ENCODE peak calls at places on chromosome 7, in ten cellular contexts. D, Q, H, X, Z, F, C, K, N and I are unnamed samples.

GRCh38 chr7:155931386-155932085 is 119.3 kb upstream of the SHH start:
- DNase-seq in D (no peak), Q (no peak), H (no peak), X (no peak), Z (no peak), F (no peak), C (no peak), K (no peak), N (no peak), I (peak)

GRCh38 chr7:47652591-47652990 is 70.7 kb upstream of the TNS3 start:
- DNase-seq in D (no peak), Q (no peak), H (no peak), X (no peak), Z (no peak), F (no peak), C (no peak), K (no peak), N (no peak), I (no peak)

GRCh38 chr7:1743481-1744230 is 73.6 kb downstream of the ELFN1 start:
- DNase-seq in D (no peak), Q (no peak), H (no peak), X (no peak), Z (no peak), F (no peak), C (no peak), K (no peak), N (no peak), I (no peak)

GRCh38 chr7:111835066-111835465 is 272.8 kb upstream of the IMMP2L start:
- DNase-seq in D (no peak), Q (no peak), H (no peak), X (no peak), Z (no peak), F (no peak), C (no peak), K (peak), N (no peak), I (no peak)

GRCh38 chr7:30344513-30344912 is 60.1 kb downstream of the ZNRF2 start:
- DNase-seq in D (no peak), Q (no peak), H (no peak), X (no peak), Z (no peak), F (no peak), C (no peak), K (no peak), N (no peak), I (no peak)

GRCh38 chr7:153524070-153524601 is 528.1 kb upstream of the DPP6 start:
- DNase-seq in D (peak), Q (no peak), H (peak), X (peak), Z (no peak), F (no peak), C (no peak), K (no peak), N (peak), I (no peak)

GRCh38 chr7:104207348-104207730 is 474 bp downstream of the ORC5 start:
- DNase-seq in D (no peak), Q (no peak), H (no peak), X (no peak), Z (peak), F (no peak), C (no peak), K (peak), N (no peak), I (no peak)

GRCh38 chr7:75656740-75657139 is 82.0 kb downstream of the HIP1 start:
- DNase-seq in D (no peak), Q (no peak), H (no peak), X (no peak), Z (no peak), F (no peak), C (no peak), K (no peak), N (no peak), I (no peak)

GRCh38 chr7:155755026-155755425 is 57.2 kb downstream of the SHH start:
- DNase-seq in D (no peak), Q (no peak), H (no peak), X (no peak), Z (no peak), F (no peak), C (no peak), K (no peak), N (no peak), I (no peak)

GRCh38 chr7:2508327-2509231 is 11.0 kb upstream of the LFNG start:
- DNase-seq in D (peak), Q (peak), H (peak), X (peak), Z (peak), F (peak), C (no peak), K (peak), N (peak), I (peak)

GRCh38 chr7:99196536-99197288 is 11.2 kb downstream of the KPNA7 start:
- DNase-seq in D (no peak), Q (no peak), H (no peak), X (no peak), Z (no peak), F (no peak), C (no peak), K (peak), N (no peak), I (peak)

GRCh38 chr7:45267262-45267661 is 109.7 kb downstream of the RAMP3 start:
- DNase-seq in D (no peak), Q (no peak), H (no peak), X (no peak), Z (no peak), F (no peak), C (no peak), K (peak), N (no peak), I (no peak)

GRCh38 chr7:154577141-154577540 is 425.8 kb downstream of the PAXIP1 start:
- DNase-seq in D (no peak), Q (no peak), H (no peak), X (no peak), Z (no peak), F (no peak), C (no peak), K (no peak), N (no peak), I (no peak)

GRCh38 chr7:17497136-17497535 is 198.7 kb downstream of the AHR start:
- DNase-seq in D (no peak), Q (no peak), H (no peak), X (no peak), Z (no peak), F (no peak), C (no peak), K (no peak), N (no peak), I (no peak)